ENCODE peak calls at places on chromosome 20, in six cellular contexts. R, T, H, E, X and N are unnamed samples.

GRCh38 chr20:5731753-5732366 is 18.3 kb upstream of the SHLD1 start:
- DNase-seq in T (no peak), R (no peak), H (no peak), E (no peak), X (no peak), N (no peak)

GRCh38 chr20:3797592-3798404 is 1.7 kb downstream of the CDC25B start:
- DNase-seq in X (no peak), E (peak; percentile 80), R (peak; percentile 67), H (no peak), T (no peak), N (no peak)

GRCh38 chr20:15061955-15062354 is 724.5 kb upstream of the FLRT3 start:
- DNase-seq in R (no peak), E (no peak), H (no peak), X (peak; percentile 4), T (peak; percentile 39), N (no peak)

GRCh38 chr20:36855241-36855657 is 20.7 kb upstream of the TLDC2 start:
- DNase-seq in E (no peak), X (no peak), T (no peak), R (no peak), H (no peak), N (no peak)

GRCh38 chr20:59925894-59926293 is 7.5 kb downstream of the SYCP2 start:
- DNase-seq in H (no peak), T (no peak), E (no peak), X (no peak), R (no peak), N (no peak)

GRCh38 chr20:271528-271927 is 14.0 kb downstream of the DEFB132 start:
- DNase-seq in T (no peak), H (no peak), X (no peak), E (no peak), R (no peak), N (no peak)

GRCh38 chr20:54132612-54133433 is 41.0 kb downstream of the CYP24A1 start:
- DNase-seq in R (peak; percentile 98), E (peak; percentile 97), X (peak; percentile 91), T (peak; percentile 40), H (no peak), N (peak; percentile 35)

GRCh38 chr20:5077761-5078387 is 41.9 kb downstream of the PCNA start:
- DNase-seq in X (peak; percentile 87), E (no peak), R (no peak), T (no peak), H (no peak), N (no peak)

GRCh38 chr20:17727351-17727750 is 27.6 kb downstream of the BANF2 start:
- DNase-seq in E (no peak), T (no peak), X (no peak), R (no peak), H (no peak), N (no peak)

GRCh38 chr20:1912056-1912455 is 16.8 kb downstream of the SIRPA start:
- DNase-seq in H (no peak), E (no peak), T (no peak), X (no peak), R (no peak), N (no peak)

GRCh38 chr20:9281770-9282169 is 212.9 kb downstream of the PLCB4 start:
- DNase-seq in T (no peak), H (no peak), R (no peak), E (no peak), X (no peak), N (no peak)

GRCh38 chr20:58614366-58614765 is 36.7 kb upstream of the STX16 start:
- DNase-seq in R (no peak), T (no peak), X (no peak), E (no peak), H (no peak), N (no peak)

GRCh38 chr20:7728373-7728772 is 211.9 kb downstream of the HAO1 start:
- DNase-seq in T (no peak), X (no peak), R (no peak), H (no peak), E (no peak), N (no peak)

GRCh38 chr20:58691773-58692578 is 624 bp upstream of the NPEPL1 start:
- DNase-seq in X (no peak), E (peak; percentile 27), H (no peak), R (no peak), T (peak; percentile 58), N (no peak)

GRCh38 chr20:60589624-60590023 is 631.4 kb downstream of the CDH26 start:
- DNase-seq in R (peak; percentile 3), H (peak; percentile 7), E (no peak), X (no peak), T (peak; percentile 42), N (peak; percentile 63)

GRCh38 chr20:53910312-53911002 is 159.9 kb downstream of the BCAS1 start:
- DNase-seq in H (no peak), T (no peak), R (no peak), E (no peak), X (no peak), N (no peak)

GRCh38 chr20:61663521-61664425 is 401.9 kb downstream of the TAF4 start:
- DNase-seq in T (no peak), X (no peak), E (no peak), R (no peak), H (no peak), N (no peak)

GRCh38 chr20:35291654-35292503 is at the start of gene FAM83C:
- DNase-seq in E (no peak), X (no peak), H (no peak), R (no peak), T (no peak), N (no peak)

GRCh38 chr20:51594206-51594998 is 51.9 kb upstream of the NFATC2 start:
- DNase-seq in T (no peak), H (no peak), R (no peak), X (no peak), E (no peak), N (no peak)

GRCh38 chr20:54294094-54294493 is 86.2 kb downstream of the PFDN4 start:
- DNase-seq in H (no peak), E (no peak), T (no peak), R (no peak), X (no peak), N (no peak)

GRCh38 chr20:10654630-10655029 is 19.2 kb downstream of the JAG1 start:
- DNase-seq in R (no peak), T (peak; percentile 59), X (no peak), E (no peak), H (no peak), N (no peak)

GRCh38 chr20:2535711-2536561 is 437 bp upstream of the TMC2 start:
- DNase-seq in H (no peak), R (no peak), T (no peak), E (no peak), X (no peak), N (no peak)

GRCh38 chr20:42708261-42708660 is 481.4 kb downstream of the PTPRT start:
- DNase-seq in H (no peak), T (no peak), E (no peak), R (no peak), X (no peak), N (no peak)

GRCh38 chr20:59810376-59811187 is 122.9 kb downstream of the SYCP2 start:
- DNase-seq in H (no peak), E (no peak), T (peak; percentile 28), X (no peak), R (no peak), N (peak; percentile 42)

GRCh38 chr20:18999076-18999475 is 185.5 kb downstream of the SCP2D1 start:
- DNase-seq in T (no peak), E (no peak), R (no peak), X (no peak), H (no peak), N (no peak)

GRCh38 chr20:38167851-38168760 is 3.0 kb upstream of the TGM2 start:
- DNase-seq in H (no peak), R (peak; percentile 96), T (peak; percentile 43), E (peak; percentile 92), X (peak; percentile 95), N (no peak)

GRCh38 chr20:33339515-33340058 is 56.6 kb downstream of the BPIFB1 start:
- DNase-seq in R (no peak), X (no peak), H (no peak), T (no peak), E (no peak), N (no peak)

DNA sequence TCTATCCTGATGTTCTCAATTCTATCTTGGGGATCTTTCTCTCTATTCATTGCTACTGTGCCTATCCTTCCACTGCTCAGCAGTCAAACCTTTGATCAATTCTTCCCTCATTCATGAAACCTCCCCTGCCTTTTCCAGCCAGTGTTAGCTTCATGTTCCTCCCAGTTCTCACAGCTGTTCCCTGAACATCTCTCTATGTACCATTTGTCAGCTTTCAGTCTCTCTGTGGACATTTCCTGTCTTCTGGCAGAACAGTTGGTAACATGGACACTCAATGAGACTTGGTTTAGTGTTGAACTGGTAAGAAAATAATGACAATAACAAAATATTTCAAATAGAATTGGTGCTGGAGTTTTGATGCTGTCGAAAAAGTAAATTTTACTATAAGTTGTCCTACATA is 26.2 kb downstream of the SPTLC3 start:
- DNase-seq in E (no peak), T (no peak), R (no peak), X (no peak), H (no peak), N (no peak)
- H2AFZ ChIP-seq in E (no peak overlapping the region), T (no peak overlapping the region), R (no peak overlapping the region), X (no peak overlapping the region), H (no peak overlapping the region), N (no peak overlapping the region)

DNA sequence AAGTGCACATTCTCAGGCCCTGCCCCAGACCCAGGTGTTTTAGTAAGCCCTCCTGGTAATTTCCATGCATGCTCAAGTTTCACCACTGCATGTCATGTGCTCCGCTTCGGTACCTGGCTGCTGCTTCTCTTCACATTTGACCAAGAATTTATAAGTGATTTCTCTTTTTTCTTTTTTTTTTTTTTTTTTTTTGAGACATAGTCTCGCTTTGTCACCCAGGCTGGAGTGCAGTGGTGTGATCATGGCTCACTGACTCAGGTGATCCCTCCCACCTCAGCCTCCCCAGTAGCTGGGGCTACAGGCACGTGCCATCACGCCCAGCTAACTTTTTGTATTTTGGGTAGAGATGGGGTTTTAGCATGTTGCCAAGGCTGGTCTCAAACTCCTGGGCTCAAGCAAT is 16.0 kb downstream of the TM9SF4 start:
- DNase-seq in X (no peak), E (no peak), H (no peak), T (no peak), R (no peak), N (no peak)
- H2BK5ac ChIP-seq in X (no peak overlapping the region), E (no peak overlapping the region), H (no peak overlapping the region), T (no peak overlapping the region), R (no peak overlapping the region), N (no peak overlapping the region)

GRCh38 chr20:63255911-63256704 is 1.8 kb upstream of the NKAIN4 start:
- DNase-seq in X (no peak), R (no peak), H (no peak), T (no peak), E (no peak), N (no peak)
- H2AFZ ChIP-seq in X (no peak overlapping the region), R (peak overlapping the region; percentile 3), H (no peak overlapping the region), T (no peak overlapping the region), E (no peak overlapping the region), N (no peak overlapping the region)

GRCh38 chr20:45933231-45934045 is 1.0 kb upstream of the PCIF1 start:
- DNase-seq in T (peak; percentile 97), H (peak; percentile 79), X (peak; percentile 32), E (peak; percentile 76), R (peak; percentile 73), N (peak; percentile 72)

GRCh38 chr20:45934046-45934586 is 367 bp upstream of the PCIF1 start:
- DNase-seq in E (peak; percentile 64), X (no peak), H (peak; percentile 57), R (peak; percentile 31), T (peak; percentile 79), N (no peak)

GRCh38 chr20:45937765-45938164 is 3.3 kb downstream of the PCIF1 start:
- DNase-seq in R (peak; percentile 48), T (no peak), X (no peak), E (peak; percentile 24), H (no peak), N (no peak)

GRCh38 chr20:45935416-45936046 is 1.0 kb downstream of the PCIF1 start:
- DNase-seq in H (no peak), T (no peak), E (peak; percentile 77), R (peak; percentile 43), X (no peak), N (no peak)

GRCh38 chr20:45934587-45935415 is at the start of gene PCIF1:
- DNase-seq in R (peak; percentile 98), H (peak; percentile 91), X (peak; percentile 96), E (peak; percentile 99), T (peak; percentile 96), N (peak; percentile 99)
- H2BK5ac ChIP-seq in R (peak within 1 kb of the TSS; percentile 100), H (peak within 1 kb of the TSS; percentile 96), X (peak within 1 kb of the TSS; percentile 91), E (peak within 1 kb of the TSS; percentile 98), T (peak within 1 kb of the TSS; percentile 46), N (peak within 1 kb of the TSS; percentile 98)